ENCODE peak calls at places on chromosomes 1 and 21, in nine cellular contexts. P is lung; V is uterus; U is mesendoderm; O is neural progenitor cell; H is A549; X is prostate gland; K is CD8-positive, alpha-beta memory T cell; M is adipocyte. G is an unnamed sample.

GRCh38 chr1:242427519-242427918 is 97.0 kb downstream of the PLD5 start:
- DNase-seq in P (no peak), V (no peak), U (no peak), O (no peak), H (no peak), X (no peak), K (no peak), M (no peak), G (no peak)

GRCh38 chr1:214319930-214320329 is 39.0 kb downstream of the SMYD2 start:
- DNase-seq in P (no peak), V (no peak), U (no peak), O (no peak), H (no peak), X (no peak), K (no peak), M (no peak), G (no peak)

GRCh38 chr1:226424228-226425003 is 16.5 kb upstream of the PARP1 start:
- DNase-seq in P (no peak), V (no peak), U (peak; percentile 80), O (peak; percentile 56), H (peak; percentile 42), X (no peak), K (peak; percentile 20), M (peak; percentile 39), G (peak; percentile 24)

GRCh38 chr1:154213274-154213673 is 7.1 kb upstream of the CFAP141 start:
- DNase-seq in P (no peak), V (no peak), U (no peak), O (no peak), H (no peak), X (no peak), K (no peak), M (no peak), G (no peak)

GRCh38 chr1:32772281-32773017 is 44.7 kb downstream of the YARS1 start:
- DNase-seq in P (no peak), V (no peak), U (no peak), O (no peak), H (no peak), X (no peak), K (no peak), M (no peak), G (no peak)

GRCh38 chr21:42463861-42464515 is 32.0 kb downstream of the RSPH1 start:
- DNase-seq in P (peak; percentile 55), V (no peak), U (peak; percentile 94), O (no peak), H (peak; percentile 80), X (no peak), K (peak; percentile 79), M (no peak), G (peak; percentile 52)

GRCh38 chr21:37538971-37539590 is 172.5 kb downstream of the DYRK1A start:
- DNase-seq in P (no peak), V (no peak), U (no peak), O (no peak), H (no peak), X (no peak), K (no peak), M (no peak), G (no peak)

GRCh38 chr1:121594096-121594495 is 409.3 kb downstream of the SRGAP2C start:
- DNase-seq in P (no peak), V (no peak), U (no peak), O (no peak), H (no peak), X (no peak), K (no peak), M (no peak), G (no peak)

GRCh38 chr1:204376919-204377799 is 17.4 kb upstream of the PLEKHA6 start:
- DNase-seq in P (no peak), V (no peak), U (no peak), O (no peak), H (peak; percentile 92), X (no peak), K (no peak), M (no peak), G (peak; percentile 64)

GRCh38 chr1:181166377-181167196 is 78.1 kb downstream of the IER5 start:
- DNase-seq in P (peak; percentile 58), V (peak; percentile 66), U (peak; percentile 89), O (peak; percentile 88), H (peak; percentile 80), X (peak; percentile 43), K (peak; percentile 75), M (peak; percentile 91), G (peak; percentile 74)

GRCh38 chr1:175206687-175207086 is 14.1 kb upstream of the KIAA0040 start:
- DNase-seq in P (no peak), V (no peak), U (no peak), O (no peak), H (no peak), X (no peak), K (no peak), M (no peak), G (peak; percentile 47)

GRCh38 chr1:59195151-59195550 is 101.7 kb upstream of the FGGY start:
- DNase-seq in P (no peak), V (no peak), U (no peak), O (no peak), H (no peak), X (no peak), K (no peak), M (no peak), G (no peak)

GRCh38 chr1:20999525-21000244 is 177.0 kb downstream of the EIF4G3 start:
- DNase-seq in P (no peak), V (no peak), U (no peak), O (no peak), H (no peak), X (no peak), K (no peak), M (no peak), G (no peak)

GRCh38 chr1:41629136-41629535 is 144.7 kb upstream of the EDN2 start:
- DNase-seq in P (no peak), V (no peak), U (no peak), O (no peak), H (no peak), X (no peak), K (no peak), M (no peak), G (no peak)

GRCh38 chr1:169694304-169694703 is 17.1 kb downstream of the SELL start:
- DNase-seq in P (no peak), V (no peak), U (no peak), O (no peak), H (no peak), X (no peak), K (peak; percentile 78), M (no peak), G (peak; percentile 16)

GRCh38 chr1:237927198-237927597 is 36.5 kb upstream of the ZP4 start:
- DNase-seq in P (no peak), V (no peak), U (no peak), O (no peak), H (no peak), X (no peak), K (no peak), M (no peak), G (no peak)

GRCh38 chr1:19351858-19352257 is 39.7 kb downstream of the SLC66A1 start:
- DNase-seq in P (no peak), V (peak; percentile 77), U (no peak), O (no peak), H (no peak), X (no peak), K (no peak), M (no peak), G (no peak)

GRCh38 chr1:79741720-79742421 is 735.3 kb upstream of the ADGRL4 start:
- DNase-seq in P (no peak), V (no peak), U (no peak), O (no peak), H (no peak), X (no peak), K (no peak), M (no peak), G (no peak)

GRCh38 chr21:28791595-28792282 is 200.9 kb downstream of the LTN1 start:
- DNase-seq in P (no peak), V (no peak), U (peak; percentile 5), O (no peak), H (no peak), X (no peak), K (no peak), M (no peak), G (no peak)

GRCh38 chr1:202589190-202589680 is 121.0 kb downstream of the SYT2 start:
- DNase-seq in P (peak; percentile 78), V (peak; percentile 92), U (peak; percentile 100), O (no peak), H (peak; percentile 96), X (no peak), K (no peak), M (peak; percentile 98), G (peak; percentile 91)
- H3K4me1 ChIP-seq in P (peaks cover 13% of the 10 kb centered on the region), V (peaks cover 14% of the 10 kb centered on the region), U (peaks cover 17% of the 10 kb centered on the region), O (peaks cover 9% of the 10 kb centered on the region), H (peaks cover 65% of the 10 kb centered on the region), X (no peaks in the 10 kb centered on the region), K (no peaks in the 10 kb centered on the region), M (peaks cover 48% of the 10 kb centered on the region), G (peaks cover 51% of the 10 kb centered on the region)

GRCh38 chr1:235127774-235128452 is 724 bp downstream of the TOMM20 start:
- DNase-seq in P (no peak), V (no peak), U (no peak), O (peak; percentile 7), H (no peak), X (no peak), K (no peak), M (peak; percentile 33), G (peak; percentile 40)
- H3K4me1 ChIP-seq in P (peaks cover 3% of the 10 kb centered on the region), V (no peaks in the 10 kb centered on the region), U (no peaks in the 10 kb centered on the region), O (peaks cover 14% of the 10 kb centered on the region), H (peaks cover 14% of the 10 kb centered on the region), X (no peaks in the 10 kb centered on the region), K (peaks cover 48% of the 10 kb centered on the region), M (peaks cover 15% of the 10 kb centered on the region), G (peaks cover 12% of the 10 kb centered on the region)

GRCh38 chr1:9826087-9826486 is 2.3 kb upstream of the CLSTN1 start:
- DNase-seq in P (no peak), V (no peak), U (no peak), O (no peak), H (no peak), X (no peak), K (no peak), M (no peak), G (no peak)
- H3K4me1 ChIP-seq in P (peaks cover 10% of the 10 kb centered on the region), V (peaks cover 5% of the 10 kb centered on the region), U (peaks cover 6% of the 10 kb centered on the region), O (peaks cover 30% of the 10 kb centered on the region), H (peaks cover 36% of the 10 kb centered on the region), X (peaks cover 7% of the 10 kb centered on the region), K (peaks cover 28% of the 10 kb centered on the region), M (peaks cover 14% of the 10 kb centered on the region), G (peaks cover 18% of the 10 kb centered on the region)

DNA sequence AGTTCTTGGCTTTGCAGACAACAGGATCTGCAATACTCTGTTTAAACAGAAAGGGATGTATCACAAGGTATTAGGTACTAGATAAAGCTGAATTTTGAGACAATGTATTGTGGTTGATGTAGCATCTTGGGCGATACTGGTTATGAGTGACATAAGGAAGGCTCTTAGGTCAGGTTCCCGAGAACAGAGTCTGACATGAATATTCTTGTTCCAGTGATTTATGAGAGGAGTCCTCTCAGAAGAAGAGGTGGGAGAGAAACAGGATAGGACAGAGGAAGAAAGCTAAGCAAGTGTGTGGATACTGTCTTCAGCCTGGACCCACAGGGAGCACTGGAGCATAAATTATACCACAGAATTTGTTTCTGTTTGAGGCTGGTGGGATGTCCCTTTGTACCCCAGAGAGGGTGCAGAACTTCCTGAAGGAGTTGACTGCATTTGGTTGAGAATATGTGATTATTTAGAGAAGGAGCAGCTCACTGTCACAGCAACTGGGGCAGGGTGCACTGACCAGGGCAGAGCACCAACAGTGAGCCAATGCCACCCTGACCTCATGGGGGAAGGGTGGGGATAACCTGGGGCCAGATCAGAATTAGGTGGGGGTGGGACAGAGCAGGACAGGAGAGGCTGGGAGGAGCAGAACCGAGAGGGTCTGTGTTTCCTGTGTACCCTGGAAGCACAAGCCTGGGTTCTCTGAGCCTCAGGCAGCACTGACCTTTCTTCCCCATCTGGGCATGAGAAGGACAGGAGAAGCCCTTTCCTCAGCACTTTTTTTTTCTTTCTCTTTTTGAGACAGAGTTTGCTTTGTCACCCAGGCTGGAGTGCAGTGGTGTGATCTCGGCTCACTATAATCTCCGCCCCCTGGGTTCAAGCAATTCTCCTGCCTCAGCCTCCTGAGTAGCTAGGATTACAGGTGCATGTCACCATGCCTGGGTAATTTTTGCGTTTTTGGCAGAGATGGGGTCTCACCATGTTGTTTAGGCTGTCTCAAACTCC is 36.3 kb upstream of the SLC6A9 start:
- DNase-seq in P (no peak), V (no peak), U (no peak), O (no peak), H (no peak), X (no peak), K (no peak), M (no peak), G (no peak)
- H3K4me1 ChIP-seq in P (peaks cover 8% of the 10 kb centered on the region), V (no peaks in the 10 kb centered on the region), U (no peaks in the 10 kb centered on the region), O (no peaks in the 10 kb centered on the region), H (peaks cover 13% of the 10 kb centered on the region), X (no peaks in the 10 kb centered on the region), K (no peaks in the 10 kb centered on the region), M (peaks cover 26% of the 10 kb centered on the region), G (no peaks in the 10 kb centered on the region)

G was measured in endothelial cell of umbilical vein.